ENCODE peak calls at places on chromosomes 7 and 10, in seven cellular contexts. A is SK-N-SH, Z is DND-41, X is PC-3, T is IMR-90, K is H1, I is HCT116. Q is an unnamed sample. For H3K4me1, the result is how much of the 10 kb centered on the place peaks cover.

GRCh38 chr10:69344591-69345244 is 66.4 kb downstream of the HK1 start:
- DNase-seq in K (no peak), A (no peak), Z (peak), T (no peak), X (no peak), I (no peak), Q (no peak)

GRCh38 chr7:40996330-40996729 is 706.6 kb downstream of the INHBA start:
- DNase-seq in Z (no peak), I (no peak), T (no peak), A (no peak), K (no peak), X (no peak), Q (no peak)

GRCh38 chr7:36945612-36946400 is 221.5 kb upstream of the AOAH start:
- DNase-seq in I (no peak), K (no peak), Z (no peak), A (peak), X (no peak), T (no peak), Q (peak)

GRCh38 chr7:18064242-18064838 is 36.7 kb upstream of the PRPS1L1 start:
- DNase-seq in I (no peak), X (peak), T (no peak), K (no peak), A (peak), Z (peak), Q (peak)

GRCh38 chr10:119478111-119479047 is 64.1 kb downstream of the RGS10 start:
- DNase-seq in X (no peak), A (no peak), K (no peak), Z (peak), T (no peak), I (no peak), Q (no peak)

GRCh38 chr7:15305002-15305600 is 256.7 kb downstream of the AGMO start:
- DNase-seq in T (peak), A (peak), I (peak), Z (peak), K (no peak), X (peak), Q (peak)

GRCh38 chr10:132107947-132108877 is 42.5 kb downstream of the JAKMIP3 start:
- DNase-seq in I (no peak), A (no peak), T (no peak), K (no peak), X (no peak), Z (peak), Q (no peak)

GRCh38 chr7:35035511-35035921 is 1.8 kb downstream of the DPY19L1 start:
- DNase-seq in X (peak), I (peak), T (peak), Z (no peak), K (no peak), A (no peak), Q (peak)

GRCh38 chr10:45379303-45379726 is 5.3 kb downstream of the ALOX5 start:
- DNase-seq in T (no peak), K (no peak), I (no peak), A (no peak), Z (no peak), X (no peak), Q (no peak)

GRCh38 chr7:410395-410910 is 109.2 kb downstream of the PDGFA start:
- DNase-seq in Z (no peak), T (no peak), I (no peak), K (no peak), A (peak), X (no peak), Q (no peak)

GRCh38 chr7:76333388-76334101 is 25.2 kb downstream of the YWHAG start:
- DNase-seq in I (no peak), A (no peak), X (no peak), T (no peak), Z (no peak), K (no peak), Q (no peak)

GRCh38 chr10:80530251-80530650 is 7.5 kb upstream of the SH2D4B start:
- DNase-seq in A (peak), T (peak), X (no peak), Z (no peak), K (no peak), I (peak), Q (no peak)

GRCh38 chr10:119786117-119786769 is 60.4 kb downstream of the INPP5F start:
- DNase-seq in A (no peak), Z (peak), K (peak), I (no peak), X (peak), T (peak), Q (peak)

GRCh38 chr10:114928818-114929217 is 9.2 kb upstream of the TRUB1 start:
- DNase-seq in K (no peak), A (no peak), T (no peak), X (no peak), I (no peak), Z (no peak), Q (no peak)

GRCh38 chr10:81018898-81019890 is 481.5 kb downstream of the SH2D4B start:
- DNase-seq in X (peak), Z (peak), K (peak), T (peak), A (peak), I (peak), Q (peak)

GRCh38 chr7:77409739-77410545 is 6.2 kb downstream of the GSAP start:
- DNase-seq in X (peak), Z (no peak), K (no peak), A (no peak), I (no peak), T (peak), Q (no peak)

GRCh38 chr7:135974667-135975066 is 2.5 kb downstream of the MTPN start:
- DNase-seq in I (no peak), K (no peak), Z (no peak), A (no peak), T (no peak), X (no peak), Q (no peak)

GRCh38 chr7:40604601-40605438 is 470.0 kb downstream of the SUGCT start:
- DNase-seq in I (peak), A (peak), Z (peak), K (peak), T (peak), X (no peak), Q (peak)

GRCh38 chr10:113438660-113439059 is 114.2 kb upstream of the HABP2 start:
- DNase-seq in A (no peak), K (no peak), I (no peak), X (peak), T (peak), Z (no peak), Q (no peak)

GRCh38 chr7:4738711-4739527 is 36.5 kb upstream of the AP5Z1 start:
- DNase-seq in Z (peak), T (peak), K (no peak), X (no peak), A (peak), I (peak), Q (peak)

GRCh38 chr7:92740713-92741126 is 95.7 kb downstream of the CDK6 start:
- DNase-seq in T (peak), X (peak), I (no peak), K (peak), A (no peak), Z (no peak), Q (peak)

GRCh38 chr7:126495001-126495400 is 757.7 kb downstream of the GRM8 start:
- DNase-seq in K (no peak), X (no peak), A (no peak), I (no peak), Z (no peak), T (no peak), Q (no peak)

GRCh38 chr7:112260941-112261340 is 54.4 kb downstream of the ZNF277 start:
- DNase-seq in Z (no peak), A (no peak), T (no peak), I (no peak), K (no peak), X (no peak), Q (no peak)

GRCh38 chr10:44619975-44620374 is 235.1 kb upstream of the CXCL12 start:
- DNase-seq in X (peak), K (no peak), T (no peak), A (no peak), Z (no peak), I (no peak), Q (no peak)

GRCh38 chr7:21086688-21087087 is 300.0 kb upstream of the SP8 start:
- DNase-seq in A (no peak), T (no peak), I (no peak), Z (no peak), X (peak), K (no peak), Q (peak)

GRCh38 chr10:94279835-94280709 is 82.7 kb downstream of the NOC3L start:
- DNase-seq in Z (peak), I (peak), A (peak), K (peak), T (peak), X (peak), Q (peak)

GRCh38 chr10:17061418-17061817 is 68.2 kb downstream of the CUBN start:
- DNase-seq in I (no peak), X (no peak), K (no peak), Z (no peak), T (peak), A (no peak), Q (no peak)

GRCh38 chr10:68284597-68284996 is 47.3 kb upstream of the HNRNPH3 start:
- DNase-seq in T (peak), K (no peak), X (no peak), I (no peak), Z (no peak), A (no peak), Q (no peak)

GRCh38 chr7:48390381-48391327 is 219.4 kb downstream of the ABCA13 start:
- DNase-seq in T (no peak), X (no peak), A (no peak), Z (peak), I (no peak), K (no peak), Q (no peak)

GRCh38 chr7:14973712-14974428 is 71.3 kb upstream of the DGKB start:
- DNase-seq in Z (no peak), X (no peak), T (no peak), A (no peak), K (no peak), I (no peak), Q (no peak)

GRCh38 chr10:103145860-103146466 is 47.1 kb downstream of the NT5C2 start:
- DNase-seq in X (peak), I (peak), A (peak), Z (no peak), T (peak), K (no peak), Q (peak)
- TF ChIP-seq CTCF in X (no peak), I (no peak), A (no peak), Z (no peak), T (no peak), K (no peak), Q (no peak)

GRCh38 chr10:89216056-89216455 is 8.9 kb upstream of the CH25H start:
- DNase-seq in A (no peak), T (no peak), Z (no peak), I (no peak), K (no peak), X (no peak), Q (no peak)
- H2AFZ ChIP-seq in A (no peak), T (no peak), Z (no peak), I (no peak), K (no peak), X (no peak), Q (no peak)

GRCh38 chr7:143392875-143393266 is 11.7 kb downstream of the ZYX start:
- DNase-seq in K (no peak), I (no peak), X (no peak), A (no peak), Z (no peak), T (no peak), Q (no peak)
- H3K4me1 ChIP-seq in K (under half), I (under half), X (under half), A (under half), Z (under half), T (under half), Q (under half)

DNA sequence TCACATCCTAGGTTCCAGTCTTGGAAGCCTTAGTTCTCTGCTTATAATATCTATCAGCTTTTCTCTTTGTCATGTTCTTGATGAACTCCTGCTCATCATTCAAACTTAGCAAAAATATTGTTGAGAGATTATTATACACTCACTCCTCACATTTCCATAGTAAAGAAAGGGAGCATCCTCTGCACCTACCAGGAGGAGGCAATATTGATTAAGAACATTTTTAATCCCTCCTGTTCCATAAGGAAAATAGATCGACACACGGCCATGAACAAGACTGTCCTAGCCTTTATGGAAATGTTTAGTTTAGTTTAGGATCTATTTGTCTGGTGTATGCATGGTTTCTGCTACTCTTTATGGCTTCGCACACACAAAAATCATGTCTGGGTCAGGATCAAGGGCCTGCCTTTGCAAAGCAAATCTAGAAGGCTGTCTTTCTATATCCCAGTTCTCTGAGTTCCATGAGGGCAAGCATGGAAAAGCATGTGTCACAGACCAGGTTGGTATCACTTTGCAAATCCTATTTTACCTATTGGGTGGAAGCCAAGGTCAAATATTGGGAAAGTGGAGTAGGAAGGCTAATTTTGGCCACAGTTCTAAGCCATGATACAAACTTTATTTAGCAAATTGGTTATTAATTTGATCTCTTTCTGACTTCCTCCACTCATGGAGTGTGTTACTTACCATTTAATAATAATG is 164.4 kb downstream of the MDFIC start:
- DNase-seq in K (no peak), A (no peak), X (peak), I (no peak), Z (no peak), T (no peak), Q (no peak)
- TF ChIP-seq CTCF in K (no peak), A (peak), X (peak), I (peak), Z (no peak), T (no peak), Q (no peak)

GRCh38 chr7:46786995-46787394 is 794.9 kb downstream of the TNS3 start:
- DNase-seq in A (no peak), I (no peak), T (no peak), K (no peak), X (peak), Z (no peak), Q (no peak)

GRCh38 chr7:46781901-46782439 is 799.9 kb downstream of the TNS3 start:
- DNase-seq in Z (no peak), A (no peak), T (no peak), I (no peak), X (no peak), K (no peak), Q (no peak)

GRCh38 chr7:46786221-46786951 is 795.5 kb downstream of the TNS3 start:
- DNase-seq in K (no peak), A (no peak), I (no peak), Z (no peak), X (peak), T (peak), Q (no peak)

DNA sequence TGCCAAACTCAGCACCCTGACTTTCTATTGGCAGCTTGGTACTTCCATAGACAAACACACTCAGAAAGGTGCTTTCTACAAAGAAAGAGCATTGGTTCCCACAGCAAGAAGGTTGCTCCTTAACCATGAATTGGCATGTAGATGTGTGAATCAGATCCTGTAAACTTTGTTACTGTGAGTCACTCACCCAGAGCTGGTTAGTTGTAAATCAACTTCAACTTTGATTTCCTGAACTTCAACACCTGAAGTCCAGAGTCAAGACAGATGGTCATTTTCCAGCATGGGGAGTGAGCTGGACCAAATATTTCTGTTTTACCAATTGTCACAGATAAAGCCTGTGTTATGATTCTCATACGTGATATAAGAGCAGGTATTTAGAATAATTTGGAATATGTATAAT is 797.2 kb downstream of the TNS3 start:
- DNase-seq in X (peak), T (peak), A (no peak), I (peak), K (no peak), Z (no peak), Q (peak)
- H2AFZ ChIP-seq in X (no peak), T (no peak), A (no peak), I (no peak), K (no peak), Z (no peak), Q (no peak)

DNA sequence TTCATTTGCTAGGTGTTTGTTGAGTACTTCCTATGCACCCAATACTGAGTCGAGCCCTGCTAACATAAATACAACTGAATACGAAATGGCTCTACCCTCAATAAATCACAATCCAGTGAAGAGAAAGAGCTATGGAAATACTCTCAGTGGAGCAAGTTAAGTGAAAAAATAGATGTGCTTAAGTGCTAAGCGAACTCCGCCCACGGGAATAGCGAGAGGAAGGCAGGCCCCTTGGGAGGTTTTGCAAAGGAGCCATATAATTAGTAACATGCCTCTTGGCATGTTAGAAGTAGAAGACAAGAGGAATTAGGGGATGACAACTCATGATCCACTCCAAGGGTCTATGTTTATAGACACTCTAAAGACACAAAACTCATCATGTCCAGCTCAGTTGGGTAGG is 42.8 kb upstream of the TSPAN33 start:
- DNase-seq in K (no peak), X (no peak), Z (no peak), A (no peak), T (no peak), I (no peak), Q (no peak)
- H3K4me1 ChIP-seq in K (under half), X (under half), Z (under half), A (under half), T (under half), I (under half), Q (under half)